ENCODE peak calls at places on chromosome 19, in seven cellular contexts. S is H1, U is K562, E is HCT116, Y is SK-N-SH, W is GM12878, J is HepG2. C is an unnamed sample.

GRCh38 chr19:21474671-21475181 is 30.7 kb upstream of the ZNF429 start:
- DNase-seq in U (no peak), W (no peak), E (no peak), J (no peak), Y (peak), S (peak), C (peak)

GRCh38 chr19:19599190-19599535 is 19.3 kb downstream of the PBX4 start:
- DNase-seq in E (no peak), J (no peak), Y (no peak), W (no peak), U (no peak), S (no peak), C (no peak)

GRCh38 chr19:30227071-30227621 is 145.0 kb upstream of the ZNF536 start:
- DNase-seq in Y (no peak), E (no peak), J (no peak), S (no peak), U (no peak), W (no peak), C (no peak)

GRCh38 chr19:4518345-4519171 is at the start of gene PLIN4:
- DNase-seq in U (no peak), S (no peak), J (peak), E (no peak), Y (no peak), W (no peak), C (peak)

GRCh38 chr19:4997297-4997696 is 28.4 kb downstream of the KDM4B start:
- DNase-seq in J (no peak), E (no peak), W (no peak), S (no peak), Y (no peak), U (no peak), C (no peak)

GRCh38 chr19:3178377-3178972 is at the start of gene S1PR4:
- DNase-seq in U (no peak), Y (no peak), W (no peak), E (no peak), J (no peak), S (no peak), C (no peak)

GRCh38 chr19:5719274-5719960 is 529 bp downstream of the LONP1 start:
- DNase-seq in W (no peak), E (no peak), Y (no peak), U (peak), S (no peak), J (no peak), C (peak)

GRCh38 chr19:15254547-15254946 is 22.3 kb upstream of the EPHX3 start:
- DNase-seq in J (no peak), Y (no peak), W (no peak), E (no peak), S (no peak), U (no peak), C (no peak)

GRCh38 chr19:57239982-57240310 is 486 bp upstream of the ZNF805 start:
- DNase-seq in S (no peak), W (no peak), U (no peak), Y (no peak), E (no peak), J (no peak), C (no peak)

GRCh38 chr19:35109395-35110112 is 6.1 kb upstream of the FXYD3 start:
- DNase-seq in Y (no peak), W (no peak), S (no peak), E (peak), U (no peak), J (no peak), C (no peak)

GRCh38 chr19:29687897-29688728 is 22.9 kb downstream of the PLEKHF1 start:
- DNase-seq in S (no peak), W (no peak), E (no peak), Y (no peak), J (no peak), U (peak), C (peak)

GRCh38 chr19:45408121-45408520 is 1.7 kb downstream of the POLR1G start:
- DNase-seq in Y (no peak), J (no peak), W (no peak), S (no peak), U (no peak), E (no peak), C (no peak)

GRCh38 chr19:4390017-4390861 is 10.1 kb downstream of the SH3GL1 start:
- DNase-seq in S (peak), E (no peak), U (no peak), J (no peak), Y (no peak), W (no peak), C (peak)

DNA sequence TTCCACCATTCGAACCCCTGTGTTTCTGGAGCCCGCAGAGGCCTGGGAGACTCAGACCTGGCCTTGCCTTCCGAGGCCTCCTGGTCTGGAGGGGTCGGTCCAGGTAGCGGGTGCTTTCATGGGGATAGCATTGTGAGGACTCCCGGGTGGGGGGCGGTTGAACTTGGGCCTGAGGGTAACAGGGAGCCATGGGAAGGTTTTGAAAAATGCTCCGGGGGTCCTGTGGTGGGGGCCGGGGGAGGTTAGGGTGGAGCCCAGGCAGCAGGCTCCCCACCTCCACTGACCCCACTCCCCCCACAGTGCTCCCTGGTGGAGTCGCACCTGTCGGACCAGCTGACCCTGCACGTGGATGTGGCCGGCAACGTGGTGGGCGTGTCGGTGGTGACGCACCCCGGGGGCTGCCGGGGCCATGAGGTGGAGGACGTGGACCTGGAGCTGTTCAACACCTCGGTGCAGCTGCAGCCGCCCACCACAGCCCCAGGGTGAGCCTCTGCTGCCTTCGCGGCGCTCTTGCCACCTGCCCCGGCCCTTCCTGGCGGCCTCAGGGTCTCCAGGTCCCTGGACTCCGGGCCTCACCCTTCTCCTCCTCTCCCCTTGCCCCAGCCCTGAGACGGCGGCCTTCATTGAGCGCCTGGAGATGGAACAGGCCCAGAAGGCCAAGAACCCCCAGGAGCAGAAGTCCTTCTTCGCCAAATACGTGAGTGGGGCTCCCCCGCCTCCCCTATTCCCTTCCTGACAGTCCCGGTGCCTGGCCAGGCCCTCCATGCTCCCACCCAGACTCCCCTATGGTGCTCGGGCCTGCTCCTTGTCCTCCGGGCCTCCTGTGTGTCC is 3.8 kb upstream of the GARIN5A start:
- DNase-seq in S (no peak), U (no peak), Y (no peak), J (no peak), W (no peak), E (no peak), C (no peak)
- H3K9ac ChIP-seq in S (no peak), U (no peak), Y (no peak), J (no peak), W (no peak), E (no peak), C (no peak)

GRCh38 chr19:1719519-1719918 is 33.8 kb upstream of the ONECUT3 start:
- DNase-seq in E (no peak), U (no peak), Y (peak), W (no peak), S (no peak), J (no peak), C (no peak)
- TF ChIP-seq RAD21 in E (no peak), U (no peak), Y (no peak), W (no peak), S (no peak), J (no peak), C (no peak)

GRCh38 chr19:9856609-9857008 is 21.5 kb downstream of the PIN1 start:
- DNase-seq in E (no peak), U (no peak), W (no peak), J (no peak), Y (no peak), S (no peak), C (no peak)

GRCh38 chr19:9858766-9859165 is 23.6 kb downstream of the PIN1 start:
- DNase-seq in S (no peak), E (no peak), U (no peak), Y (no peak), W (no peak), J (no peak), C (no peak)

GRCh38 chr19:9857920-9858746 is 23.0 kb downstream of the PIN1 start:
- DNase-seq in E (no peak), U (peak), S (no peak), J (no peak), W (no peak), Y (no peak), C (no peak)

GRCh38 chr19:9854282-9854846 is 19.2 kb downstream of the PIN1 start:
- DNase-seq in U (no peak), Y (no peak), E (no peak), S (no peak), J (no peak), W (no peak), C (no peak)

DNA sequence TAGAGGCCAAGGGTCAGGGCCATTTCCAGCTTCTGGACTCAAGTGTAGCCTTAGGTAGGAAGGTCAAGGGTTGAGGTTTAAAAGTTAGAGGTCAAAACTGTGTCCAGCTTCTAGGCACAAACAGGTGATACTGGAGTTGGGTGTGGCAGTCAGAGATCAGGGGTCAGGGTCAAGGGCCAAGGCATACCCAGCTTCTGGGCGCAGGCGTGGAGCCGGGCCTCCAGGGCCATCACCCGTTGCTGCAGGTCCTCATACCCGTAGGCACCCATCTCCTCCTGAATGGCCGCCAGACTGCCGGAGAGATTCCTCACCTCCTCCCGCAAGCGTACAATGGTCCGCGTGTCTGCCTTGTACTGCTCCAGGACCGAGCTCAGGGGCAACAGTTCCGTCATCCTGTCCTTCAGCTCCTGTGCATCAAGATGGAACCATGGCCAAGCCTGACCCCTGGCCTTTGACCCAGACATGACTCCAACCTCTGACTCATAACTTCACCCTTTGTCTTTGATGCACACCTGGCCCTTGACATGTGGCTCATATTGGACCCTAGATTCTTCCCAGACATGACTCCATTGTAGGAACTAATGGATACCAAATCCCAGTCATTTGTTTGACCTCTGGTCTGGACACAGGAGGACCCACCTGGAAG is 22.1 kb downstream of the PIN1 start:
- DNase-seq in U (no peak), W (no peak), Y (no peak), E (no peak), J (no peak), S (no peak), C (no peak)
- H3K9ac ChIP-seq in U (no peak), W (no peak), Y (no peak), E (no peak), J (no peak), S (no peak), C (no peak)

DNA sequence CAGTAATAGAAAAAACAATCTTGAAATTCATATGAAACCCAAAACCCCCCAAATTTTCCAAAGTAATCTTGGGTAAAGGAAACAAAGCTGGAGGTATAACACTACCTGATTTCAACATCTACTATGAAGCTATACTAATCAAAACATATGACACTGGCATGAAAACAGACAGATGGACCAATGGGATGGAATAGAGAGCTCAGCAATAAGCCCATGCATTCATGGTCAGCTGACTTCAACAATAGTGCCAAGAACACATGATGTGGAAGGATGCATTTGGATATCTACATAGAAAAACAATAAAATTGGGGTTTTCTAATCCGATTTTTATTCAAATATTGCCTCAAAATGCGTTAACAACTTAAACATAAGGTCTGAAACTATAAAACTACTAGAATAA is 32.2 kb upstream of the ZNF766 start:
- DNase-seq in J (no peak), U (no peak), E (no peak), W (no peak), S (no peak), Y (no peak), C (peak)
- TF ChIP-seq RAD21 in J (no peak), U (no peak), E (no peak), W (no peak), S (no peak), Y (no peak), C (no peak)

GRCh38 chr19:16618248-16618647 is 9.8 kb downstream of the MED26 start:
- DNase-seq in W (no peak), E (no peak), S (no peak), J (no peak), U (no peak), Y (no peak), C (no peak)
- H3K9ac ChIP-seq in W (peak), E (no peak), S (no peak), J (no peak), U (no peak), Y (no peak), C (no peak)

GRCh38 chr19:8558325-8558724 is 18.9 kb downstream of the MYO1F start:
- DNase-seq in W (no peak), E (no peak), U (no peak), Y (no peak), J (no peak), S (no peak), C (no peak)
- TF ChIP-seq RAD21 in W (no peak), E (no peak), U (no peak), Y (no peak), J (no peak), S (no peak), C (no peak)